ENCODE peak calls at places on chromosomes 13 and 19, in six cellular contexts. N is psoas muscle; A is OCI-LY7; U is CD8-positive, alpha-beta T cell; K is uterus; Y is heart left ventricle. V is an unnamed sample.

GRCh38 chr19:38733241-38733492 is 11.1 kb downstream of the CAPN12 start:
- DNase-seq in N (no peak), A (no peak), U (no peak), K (no peak), Y (no peak), V (no peak)

GRCh38 chr19:11456659-11457058 is 21.2 kb downstream of the PRKCSH start:
- DNase-seq in N (no peak), A (no peak), U (no peak), K (no peak), Y (no peak), V (no peak)

GRCh38 chr13:35984776-35985453 is 146.3 kb downstream of the DCLK1 start:
- DNase-seq in N (no peak), A (no peak), U (no peak), K (no peak), Y (no peak), V (no peak)

GRCh38 chr19:10116085-10116865 is 3.4 kb downstream of the EIF3G start:
- DNase-seq in N (peak; percentile 69), A (no peak), U (no peak), K (no peak), Y (no peak), V (no peak)

GRCh38 chr19:46958542-46958941 is 61.1 kb upstream of the NPAS1 start:
- DNase-seq in N (no peak), A (no peak), U (no peak), K (no peak), Y (no peak), V (peak; percentile 96)

GRCh38 chr13:71619096-71619495 is 247.9 kb downstream of the DACH1 start:
- DNase-seq in N (no peak), A (no peak), U (no peak), K (no peak), Y (no peak), V (no peak)

GRCh38 chr13:99144306-99144705 is 56.3 kb upstream of the UBAC2 start:
- DNase-seq in N (no peak), A (no peak), U (no peak), K (no peak), Y (no peak), V (peak; percentile 16)

GRCh38 chr19:33064117-33064777 is 441 bp downstream of the RHPN2 start:
- DNase-seq in N (peak; percentile 19), A (peak; percentile 20), U (no peak), K (no peak), Y (no peak), V (no peak)

GRCh38 chr13:75927183-75927582 is 291.1 kb downstream of the LMO7 start:
- DNase-seq in N (no peak), A (no peak), U (no peak), K (no peak), Y (no peak), V (no peak)

GRCh38 chr13:47545206-47545605 is 455.9 kb downstream of the SUCLA2 start:
- DNase-seq in N (no peak), A (no peak), U (no peak), K (no peak), Y (no peak), V (peak; percentile 60)

GRCh38 chr19:33408538-33408937 is 35.0 kb downstream of the CEBPG start:
- DNase-seq in N (no peak), A (no peak), U (no peak), K (no peak), Y (no peak), V (no peak)

GRCh38 chr19:33465834-33466233 is 55.8 kb downstream of the PEPD start:
- DNase-seq in N (no peak), A (no peak), U (no peak), K (no peak), Y (no peak), V (no peak)

GRCh38 chr13:80359459-80360297 is 18.8 kb upstream of the SPRY2 start:
- DNase-seq in N (no peak), A (no peak), U (no peak), K (no peak), Y (no peak), V (no peak)

GRCh38 chr19:34214040-34214439 is 40.3 kb upstream of the GARRE1 start:
- DNase-seq in N (no peak), A (no peak), U (no peak), K (no peak), Y (no peak), V (no peak)

GRCh38 chr19:2661615-2662014 is 40.9 kb downstream of the GNG7 start:
- DNase-seq in N (no peak), A (peak; percentile 59), U (no peak), K (no peak), Y (no peak), V (no peak)

GRCh38 chr19:44552324-44552723 is 22.8 kb upstream of the CEACAM20 start:
- DNase-seq in N (no peak), A (peak; percentile 41), U (no peak), K (no peak), Y (no peak), V (peak; percentile 6)

GRCh38 chr19:42111384-42111783 is 20.9 kb downstream of the POU2F2 start:
- DNase-seq in N (no peak), A (no peak), U (no peak), K (no peak), Y (no peak), V (peak; percentile 93)

GRCh38 chr19:45637890-45638667 is 1.1 kb downstream of the EML2 start:
- DNase-seq in N (no peak), A (no peak), U (no peak), K (no peak), Y (no peak), V (peak; percentile 43)

GRCh38 chr19:17327654-17328516 is 6.8 kb downstream of the ANO8 start:
- DNase-seq in N (no peak), A (no peak), U (peak; percentile 49), K (peak; percentile 61), Y (no peak), V (no peak)

GRCh38 chr19:42175952-42176648 is 41.4 kb downstream of the DEDD2 start:
- DNase-seq in N (no peak), A (no peak), U (no peak), K (no peak), Y (no peak), V (peak; percentile 27)

GRCh38 chr13:97855570-97855970 is 97.9 kb upstream of the IPO5 start:
- DNase-seq in N (no peak), A (peak; percentile 61), U (no peak), K (peak; percentile 36), Y (peak; percentile 23), V (peak; percentile 91)

GRCh38 chr19:41341669-41342490 is 11.8 kb downstream of the TGFB1 start:
- DNase-seq in N (no peak), A (no peak), U (peak; percentile 24), K (no peak), Y (no peak), V (no peak)

GRCh38 chr19:2483084-2483483 is 7.2 kb downstream of the GADD45B start:
- DNase-seq in N (no peak), A (peak; percentile 57), U (no peak), K (no peak), Y (no peak), V (no peak)

GRCh38 chr13:84400711-84401110 is 518.4 kb upstream of the SLITRK1 start:
- DNase-seq in N (no peak), A (no peak), U (no peak), K (no peak), Y (no peak), V (peak; percentile 74)

GRCh38 chr13:23074054-23074805 is 106.5 kb upstream of the SGCG start:
- DNase-seq in N (no peak), A (no peak), U (no peak), K (peak; percentile 61), Y (no peak), V (peak; percentile 19)

GRCh38 chr19:11137542-11138384 is 17.8 kb downstream of the SPC24 start:
- DNase-seq in N (peak; percentile 83), A (peak; percentile 57), U (peak; percentile 52), K (peak; percentile 91), Y (peak; percentile 88), V (peak; percentile 91)

GRCh38 chr19:6690160-6690885 is 20.4 kb upstream of the TNFSF14 start:
- DNase-seq in N (no peak), A (no peak), U (no peak), K (no peak), Y (no peak), V (no peak)

GRCh38 chr19:43738780-43739211 is 16.0 kb downstream of the SMG9 start:
- DNase-seq in N (no peak), A (no peak), U (no peak), K (no peak), Y (no peak), V (no peak)

GRCh38 chr19:57803594-57804325 is 11.0 kb downstream of the ZNF552 start:
- DNase-seq in N (no peak), A (no peak), U (no peak), K (no peak), Y (no peak), V (peak; percentile 97)

DNA sequence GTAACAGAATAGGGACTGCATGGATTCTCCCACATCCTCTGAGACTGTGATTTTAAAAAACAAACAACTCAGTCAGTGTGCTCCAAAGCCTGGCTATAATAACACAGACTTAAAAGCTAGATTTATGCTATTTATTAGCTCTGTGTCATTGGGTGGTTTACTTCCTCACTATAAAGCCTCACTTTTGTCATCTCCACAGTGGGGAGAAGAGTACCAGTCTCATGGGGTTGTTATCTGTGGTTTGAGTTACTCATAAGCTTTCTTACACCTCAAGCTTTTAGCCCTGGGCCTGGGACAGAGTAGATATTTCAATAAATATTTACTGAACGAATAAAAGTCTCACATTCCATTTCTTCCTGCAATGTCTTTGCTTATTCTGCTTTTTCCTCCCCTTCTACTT is 5.3 kb downstream of the RNASEH2B start:
- DNase-seq in N (no peak), A (peak; percentile 34), U (no peak), K (no peak), Y (no peak), V (peak; percentile 35)
- H3K4me3 ChIP-seq in N (no peak overlapping the region), A (peak overlapping the region; percentile 39), U (no peak overlapping the region), K (no peak overlapping the region), Y (no peak overlapping the region), V (no peak overlapping the region)

DNA sequence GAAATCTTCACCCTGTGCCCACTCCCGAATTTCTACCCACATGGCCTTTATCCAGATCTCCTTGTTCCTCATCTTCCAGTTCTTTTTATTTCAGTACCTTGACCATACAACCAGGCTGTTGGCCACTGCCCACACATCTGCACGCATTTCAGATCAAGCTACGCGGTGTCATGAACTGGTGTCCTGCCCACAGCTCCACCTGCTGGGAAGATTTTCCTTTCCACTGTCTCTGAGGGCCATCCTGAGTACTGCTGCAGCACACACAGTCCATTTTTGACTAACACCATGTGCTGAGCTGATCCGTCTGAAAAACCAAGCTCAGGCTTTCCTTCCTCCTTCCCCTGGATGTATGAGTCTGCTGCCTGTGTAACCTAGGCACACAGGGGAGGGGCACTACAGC is 71.8 kb downstream of the WASF3 start:
- DNase-seq in N (no peak), A (peak; percentile 1), U (no peak), K (no peak), Y (no peak), V (peak; percentile 3)
- TF ChIP-seq CTCF in N (no peak), A (peak; percentile 41), U (no peak), K (no peak), Y (no peak), V (peak; percentile 26)

DNA sequence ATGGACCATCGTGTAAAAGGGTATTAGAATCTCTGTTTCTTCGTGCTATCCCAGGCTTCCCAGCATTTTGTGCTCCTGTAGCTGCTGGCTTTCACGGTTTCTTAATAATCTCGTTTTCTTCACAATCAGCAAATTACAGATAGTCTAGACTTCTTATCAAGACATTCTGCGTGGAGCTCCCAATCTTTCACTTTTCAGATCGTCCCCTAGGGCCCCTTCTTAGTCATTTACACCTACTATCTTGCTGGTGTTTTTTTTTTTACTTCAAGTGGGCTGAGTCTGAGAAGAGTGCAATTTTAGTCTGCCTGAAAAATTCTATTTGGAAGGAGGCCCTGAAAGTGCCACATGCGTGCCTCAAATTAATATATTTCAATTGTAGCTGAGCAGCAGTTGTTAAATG is 275.1 kb downstream of the SHISA2 start:
- DNase-seq in N (no peak), A (no peak), U (no peak), K (no peak), Y (no peak), V (no peak)
- H3K4me3 ChIP-seq in N (no peak overlapping the region), A (no peak overlapping the region), U (no peak overlapping the region), K (no peak overlapping the region), Y (no peak overlapping the region), V (no peak overlapping the region)

GRCh38 chr13:48750588-48751383 is 97.1 kb downstream of the CYSLTR2 start:
- DNase-seq in N (peak; percentile 27), A (no peak), U (no peak), K (peak; percentile 65), Y (peak; percentile 58), V (peak; percentile 51)
- TF ChIP-seq CTCF in N (no peak), A (no peak), U (no peak), K (peak; percentile 7), Y (no peak), V (peak; percentile 43)